ENCODE peak calls at places on chromosomes 1 and 21, in nine cellular contexts. X, O, I, K, S, D, E, W and U are unnamed samples.

GRCh38 chr1:6075747-6076146 is 30.1 kb downstream of the KCNAB2 start:
- DNase-seq in X (no peak), O (no peak), I (no peak), K (no peak), S (no peak), D (no peak), E (no peak), W (no peak), U (peak; percentile 8)

GRCh38 chr1:192709544-192709943 is 73.6 kb downstream of the RGS13 start:
- DNase-seq in X (peak; percentile 32), O (peak; percentile 28), I (no peak), K (no peak), S (peak; percentile 66), D (no peak), E (no peak), W (no peak), U (no peak)

GRCh38 chr1:28341591-28341990 is 12.8 kb downstream of the MED18 start:
- DNase-seq in X (peak; percentile 45), O (no peak), I (peak; percentile 40), K (no peak), S (no peak), D (no peak), E (no peak), W (no peak), U (peak; percentile 84)

GRCh38 chr1:162993866-162994265 is 75.3 kb upstream of the RGS4 start:
- DNase-seq in X (no peak), O (no peak), I (no peak), K (no peak), S (no peak), D (no peak), E (no peak), W (no peak), U (no peak)

GRCh38 chr21:31707499-31707898 is 24.4 kb downstream of the SCAF4 start:
- DNase-seq in X (no peak), O (no peak), I (no peak), K (no peak), S (no peak), D (no peak), E (no peak), W (no peak), U (peak; percentile 15)

GRCh38 chr1:23868848-23869450 is 859 bp upstream of the FUCA1 start:
- DNase-seq in X (no peak), O (no peak), I (no peak), K (no peak), S (no peak), D (peak; percentile 31), E (no peak), W (no peak), U (no peak)

GRCh38 chr1:233375653-233376052 is 48.1 kb downstream of the MAP3K21 start:
- DNase-seq in X (no peak), O (no peak), I (no peak), K (no peak), S (no peak), D (no peak), E (no peak), W (no peak), U (no peak)

GRCh38 chr1:28197682-28198415 is 21.4 kb upstream of the PTAFR start:
- DNase-seq in X (no peak), O (no peak), I (no peak), K (no peak), S (no peak), D (no peak), E (no peak), W (no peak), U (peak; percentile 30)

GRCh38 chr1:228041316-228041715 is 34.5 kb downstream of the WNT3A start:
- DNase-seq in X (no peak), O (no peak), I (no peak), K (no peak), S (no peak), D (no peak), E (no peak), W (no peak), U (no peak)

GRCh38 chr1:33281554-33282303 is 25.4 kb downstream of the ZNF362 start:
- DNase-seq in X (no peak), O (no peak), I (no peak), K (no peak), S (no peak), D (no peak), E (peak; percentile 37), W (no peak), U (no peak)

GRCh38 chr1:172906778-172907592 is 143.8 kb downstream of the TNFSF18 start:
- DNase-seq in X (peak; percentile 93), O (no peak), I (peak; percentile 91), K (peak; percentile 75), S (no peak), D (no peak), E (no peak), W (peak; percentile 6), U (peak; percentile 73)

GRCh38 chr1:107692580-107693345 is 272.2 kb downstream of the VAV3 start:
- DNase-seq in X (no peak), O (no peak), I (no peak), K (no peak), S (no peak), D (no peak), E (no peak), W (no peak), U (no peak)

GRCh38 chr1:240194120-240194519 is 102.4 kb downstream of the FMN2 start:
- DNase-seq in X (peak; percentile 74), O (no peak), I (no peak), K (peak; percentile 60), S (no peak), D (no peak), E (no peak), W (no peak), U (no peak)

GRCh38 chr21:36964832-36965719 is 1.4 kb downstream of the HLCS start:
- DNase-seq in X (no peak), O (no peak), I (no peak), K (no peak), S (no peak), D (no peak), E (no peak), W (no peak), U (no peak)

GRCh38 chr1:101474039-101474665 is 237.3 kb downstream of the S1PR1 start:
- DNase-seq in X (no peak), O (peak; percentile 36), I (no peak), K (peak; percentile 13), S (peak; percentile 27), D (no peak), E (no peak), W (no peak), U (peak; percentile 55)

GRCh38 chr21:43879348-43880110 is 14.5 kb downstream of the AGPAT3 start:
- DNase-seq in X (no peak), O (no peak), I (no peak), K (no peak), S (no peak), D (no peak), E (no peak), W (no peak), U (no peak)

DNA sequence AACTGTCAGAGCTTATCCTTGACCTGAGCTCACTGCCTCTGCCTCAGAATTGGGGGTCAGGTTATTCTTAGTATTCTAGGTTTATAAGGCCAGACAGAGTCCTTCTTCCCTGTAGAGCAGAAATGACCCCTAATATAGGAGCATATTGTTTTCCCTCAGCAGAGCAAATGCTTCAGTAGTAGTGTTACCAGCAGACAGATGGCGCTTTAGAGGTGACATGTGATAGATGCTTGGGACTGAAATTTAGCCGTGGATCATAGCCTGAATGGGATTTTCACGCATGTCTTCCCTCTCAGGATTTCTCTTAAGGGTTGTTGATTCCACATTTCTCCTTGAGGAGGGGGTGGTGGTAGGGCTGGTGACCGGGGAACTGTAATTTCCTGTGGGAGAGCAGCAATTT is 24.5 kb downstream of the ADARB1 start:
- DNase-seq in X (no peak), O (no peak), I (no peak), K (peak; percentile 23), S (no peak), D (no peak), E (no peak), W (no peak), U (peak; percentile 24)
- H3K4me3 ChIP-seq in X (no peak overlapping the region), O (no peak overlapping the region), I (no peak overlapping the region), K (no peak overlapping the region), S (no peak overlapping the region), D (no peak overlapping the region), E (no peak overlapping the region), W (no peak overlapping the region), U (no peak overlapping the region)

DNA sequence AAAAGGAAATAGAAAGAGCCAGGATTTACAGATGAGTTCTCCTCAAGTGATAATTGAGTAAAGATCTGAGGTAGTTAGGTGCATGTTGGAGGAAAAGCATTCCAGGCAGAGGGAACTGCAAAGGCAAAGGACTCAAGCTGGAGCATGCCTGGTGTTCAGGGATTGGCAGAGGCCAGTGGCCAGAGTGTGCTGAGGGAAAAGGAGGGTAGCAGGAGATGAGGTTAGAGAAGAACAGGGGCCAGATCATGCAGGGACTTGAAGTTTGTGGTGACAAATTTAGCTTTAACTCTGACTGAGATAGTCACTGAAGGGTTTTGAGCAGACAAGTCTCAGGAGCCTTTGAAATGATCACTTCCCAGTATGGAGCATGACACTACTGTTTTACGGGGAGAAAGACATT is 19.0 kb upstream of the GTF2B start:
- DNase-seq in X (no peak), O (no peak), I (no peak), K (no peak), S (no peak), D (no peak), E (no peak), W (no peak), U (peak; percentile 82)
- H3K4me3 ChIP-seq in X (no peak overlapping the region), O (no peak overlapping the region), I (no peak overlapping the region), K (no peak overlapping the region), S (no peak overlapping the region), D (no peak overlapping the region), E (no peak overlapping the region), W (no peak overlapping the region), U (no peak overlapping the region)

GRCh38 chr1:201060586-201060985 is 37.1 kb upstream of the KIF21B start:
- DNase-seq in X (no peak), O (no peak), I (no peak), K (no peak), S (no peak), D (no peak), E (no peak), W (no peak), U (no peak)

GRCh38 chr1:201059401-201059800 is 35.9 kb upstream of the KIF21B start:
- DNase-seq in X (no peak), O (no peak), I (no peak), K (no peak), S (no peak), D (no peak), E (no peak), W (no peak), U (no peak)

GRCh38 chr1:201061886-201062285 is 38.4 kb upstream of the KIF21B start:
- DNase-seq in X (no peak), O (no peak), I (no peak), K (no peak), S (no peak), D (no peak), E (no peak), W (no peak), U (no peak)

GRCh38 chr1:201061049-201061448 is 37.5 kb upstream of the KIF21B start:
- DNase-seq in X (no peak), O (no peak), I (no peak), K (no peak), S (no peak), D (no peak), E (no peak), W (no peak), U (no peak)

GRCh38 chr1:201059871-201060555 is 36.5 kb upstream of the KIF21B start:
- DNase-seq in X (no peak), O (no peak), I (no peak), K (peak; percentile 12), S (no peak), D (no peak), E (no peak), W (no peak), U (no peak)
- H3K4me3 ChIP-seq in X (no peak overlapping the region), O (no peak overlapping the region), I (no peak overlapping the region), K (no peak overlapping the region), S (no peak overlapping the region), D (no peak overlapping the region), E (no peak overlapping the region), W (no peak overlapping the region), U (no peak overlapping the region)

GRCh38 chr21:35390013-35390776 is 341.1 kb upstream of the RUNX1 start:
- DNase-seq in X (peak; percentile 79), O (no peak), I (peak; percentile 33), K (peak; percentile 44), S (no peak), D (no peak), E (no peak), W (no peak), U (peak; percentile 95)
- H3K4me3 ChIP-seq in X (no peak overlapping the region), O (no peak overlapping the region), I (no peak overlapping the region), K (no peak overlapping the region), S (no peak overlapping the region), D (no peak overlapping the region), E (no peak overlapping the region), W (no peak overlapping the region), U (no peak overlapping the region)